ENCODE peak calls at places on chromosomes 7 and 10, in ten cellular contexts. J is stimulated activated CD8-positive, alpha-beta memory T cell treated with anti-CD3 and anti-CD28 coated beads, Interleukin-4, amount 100 ng/mL, for 4 hours; V is fibroblast of the aortic adventitia; O is M059J; A is NCI-H1105; Q is AG08395; T is IMR-90; I is transverse colon; S is mesothelial cell of epicardium; Z is NCI-H460. X is an unnamed sample.

GRCh38 chr10:132309466-132309865 is 1.7 kb upstream of the STK32C start:
- DNase-seq in Q (no peak), O (no peak), A (no peak), Z (no peak), V (no peak), S (no peak), T (no peak), I (no peak), J (no peak), X (no peak)

GRCh38 chr7:116277070-116277469 is 66.7 kb downstream of the TES start:
- DNase-seq in O (peak; percentile 52), V (no peak), Z (no peak), A (no peak), T (no peak), I (no peak), S (no peak), Q (no peak), J (no peak), X (no peak)

GRCh38 chr10:35336084-35336831 is at the start of gene CCNY:
- DNase-seq in J (peak; percentile 41), Q (peak; percentile 80), A (peak; percentile 14), V (peak; percentile 42), O (peak; percentile 40), Z (peak; percentile 49), S (peak; percentile 76), I (peak; percentile 85), T (peak; percentile 56), X (peak; percentile 57)

GRCh38 chr7:98662289-98662688 is 45.2 kb downstream of the NPTX2 start:
- DNase-seq in V (no peak), T (no peak), J (no peak), Q (no peak), S (no peak), I (no peak), Z (no peak), A (no peak), O (no peak), X (no peak)

GRCh38 chr7:140674899-140675701 is 2.4 kb downstream of the ADCK2 start:
- DNase-seq in Q (peak; percentile 87), J (no peak), Z (no peak), I (peak; percentile 7), T (peak; percentile 57), A (no peak), V (peak; percentile 58), S (no peak), O (peak; percentile 85), X (no peak)

GRCh38 chr7:24786941-24787340 is 29.7 kb upstream of the GSDME start:
- DNase-seq in O (peak; percentile 100), A (no peak), J (no peak), V (peak; percentile 92), Z (peak; percentile 32), S (no peak), Q (peak; percentile 93), T (peak; percentile 99), I (no peak), X (no peak)

GRCh38 chr7:27103489-27104226 is 1.2 kb upstream of the HOXA2 start:
- DNase-seq in J (no peak), T (peak; percentile 44), I (peak; percentile 53), Z (no peak), Q (no peak), O (peak; percentile 55), V (peak; percentile 53), S (no peak), A (no peak), X (no peak)

GRCh38 chr10:61153766-61154165 is 209.8 kb upstream of the RHOBTB1 start:
- DNase-seq in O (peak; percentile 31), S (no peak), J (no peak), Q (no peak), Z (no peak), A (no peak), I (no peak), V (peak; percentile 47), T (no peak), X (no peak)

GRCh38 chr7:39721345-39721744 is 98.0 kb downstream of the RALA start:
- DNase-seq in S (no peak), A (no peak), T (no peak), V (no peak), O (no peak), Q (no peak), I (no peak), J (no peak), Z (no peak), X (no peak)

GRCh38 chr7:105830405-105831218 is 45.8 kb downstream of the ATXN7L1 start:
- DNase-seq in I (no peak), A (no peak), Q (peak; percentile 96), Z (peak; percentile 94), J (no peak), S (no peak), V (peak; percentile 98), O (peak; percentile 99), T (peak; percentile 98), X (no peak)

GRCh38 chr10:46084321-46085165 is 38.5 kb upstream of the MSMB start:
- DNase-seq in T (no peak), V (no peak), Z (no peak), A (no peak), Q (no peak), I (no peak), S (no peak), J (no peak), O (peak; percentile 19), X (no peak)

GRCh38 chr7:141660259-141660658 is 41.7 kb downstream of the DENND11 start:
- DNase-seq in I (no peak), Q (no peak), T (peak; percentile 35), S (no peak), O (no peak), V (no peak), A (no peak), Z (no peak), J (no peak), X (no peak)

GRCh38 chr10:110034596-110034995 is 26.8 kb downstream of the ADD3 start:
- DNase-seq in T (peak; percentile 62), Q (no peak), Z (no peak), S (no peak), V (peak; percentile 37), I (no peak), A (no peak), O (no peak), J (no peak), X (no peak)

GRCh38 chr7:158116235-158116634 is 471.4 kb downstream of the PTPRN2 start:
- DNase-seq in J (no peak), A (no peak), Z (no peak), V (no peak), I (no peak), Q (no peak), T (no peak), S (no peak), O (no peak), X (no peak)

GRCh38 chr10:89458289-89458688 is 43.9 kb downstream of the IFIT5 start:
- DNase-seq in Q (peak; percentile 49), O (peak; percentile 90), A (no peak), T (peak; percentile 79), I (no peak), S (no peak), V (peak; percentile 79), J (no peak), Z (no peak), X (no peak)

GRCh38 chr10:12542271-12542670 is 192.9 kb downstream of the CAMK1D start:
- DNase-seq in O (no peak), Z (no peak), I (no peak), Q (no peak), V (no peak), J (no peak), S (no peak), A (no peak), T (no peak), X (no peak)

GRCh38 chr7:132072873-132073272 is 503.4 kb downstream of the PLXNA4 start:
- DNase-seq in V (no peak), T (no peak), Q (no peak), I (no peak), J (no peak), O (peak; percentile 11), S (no peak), A (no peak), Z (no peak), X (no peak)

GRCh38 chr7:127905491-127906330 is 125.5 kb downstream of the LRRC4 start:
- DNase-seq in Z (no peak), Q (peak; percentile 53), I (no peak), J (no peak), S (no peak), V (peak; percentile 46), T (peak; percentile 76), A (no peak), O (peak; percentile 95), X (no peak)

GRCh38 chr10:14296081-14296709 is 34.5 kb downstream of the FRMD4A start:
- DNase-seq in A (no peak), T (no peak), J (no peak), S (no peak), Z (no peak), O (peak; percentile 55), V (peak; percentile 3), Q (no peak), I (no peak), X (no peak)

GRCh38 chr7:47635091-47636090 is 53.5 kb upstream of the TNS3 start:
- DNase-seq in V (no peak), J (no peak), O (peak; percentile 88), Q (peak; percentile 41), Z (peak; percentile 30), S (peak; percentile 55), I (peak; percentile 64), T (no peak), A (peak; percentile 88), X (peak; percentile 61)

X was measured in NCI-H774.